ENCODE peak calls at places on chromosome 2, in five cellular contexts. X, P, R, I and Z are unnamed samples.

GRCh38 chr2:233544079-233544690 is 22.4 kb downstream of the USP40 start:
- DNase-seq in X (no peak), P (peak), R (no peak), I (no peak), Z (no peak)

GRCh38 chr2:51795248-51795888 is 763.4 kb upstream of the NRXN1 start:
- DNase-seq in X (no peak), P (peak), R (no peak), I (no peak), Z (peak)

GRCh38 chr2:86543335-86543734 is 19.9 kb downstream of the CHMP3 start:
- DNase-seq in X (no peak), P (no peak), R (no peak), I (no peak), Z (no peak)

GRCh38 chr2:13923823-13924222 is 708.7 kb upstream of the LRATD1 start:
- DNase-seq in X (no peak), P (no peak), R (no peak), I (no peak), Z (no peak)

GRCh38 chr2:151357359-151357758 is at the start of gene TNFAIP6:
- DNase-seq in X (no peak), P (no peak), R (no peak), I (no peak), Z (no peak)

GRCh38 chr2:181197140-181197760 is 216.8 kb downstream of the UBE2E3 start:
- DNase-seq in X (no peak), P (no peak), R (no peak), I (no peak), Z (no peak)

GRCh38 chr2:33785201-33786106 is 186.4 kb upstream of the FAM98A start:
- DNase-seq in X (no peak), P (no peak), R (no peak), I (no peak), Z (no peak)

GRCh38 chr2:5444168-5444567 is 248.0 kb upstream of the SOX11 start:
- DNase-seq in X (peak), P (no peak), R (no peak), I (no peak), Z (no peak)

GRCh38 chr2:236625156-236625690 is 55.6 kb downstream of the ACKR3 start:
- DNase-seq in X (peak), P (no peak), R (no peak), I (no peak), Z (no peak)

GRCh38 chr2:204024503-204024902 is 87.9 kb downstream of the ICOS start:
- DNase-seq in X (no peak), P (peak), R (no peak), I (peak), Z (peak)

GRCh38 chr2:159648643-159649042 is 32.3 kb upstream of the BAZ2B start:
- DNase-seq in X (no peak), P (no peak), R (no peak), I (no peak), Z (no peak)

GRCh38 chr2:24548058-24548457 is 57.0 kb downstream of the NCOA1 start:
- DNase-seq in X (no peak), P (no peak), R (no peak), I (no peak), Z (no peak)